ENCODE peak calls at places on chromosome 15, in ten cellular contexts. One of them, this sample, is unnamed.

GRCh38 chr15:46091860-46092450 is 457.1 kb downstream of the SQOR start:
- DNase-seq in uterus: no peak
- DNase-seq in heart left ventricle: peak; percentile 10
- DNase-seq in body of pancreas: peak; percentile 29
- DNase-seq in lower lobe of right lung: no peak
- DNase-seq in effector memory CD4-positive, alpha-beta T cell: no peak
- DNase-seq in psoas muscle: no peak
- DNase-seq in naive thymus-derived CD4-positive, alpha-beta T cell: no peak
- DNase-seq in hepatocyte: peak; percentile 62
- DNase-seq in CD4-positive, alpha-beta memory T cell: no peak
- DNase-seq in this sample: no peak

GRCh38 chr15:45091581-45091980 is 22.4 kb downstream of the DUOX2 start:
- DNase-seq in uterus: no peak
- DNase-seq in heart left ventricle: peak; percentile 31
- DNase-seq in body of pancreas: no peak
- DNase-seq in lower lobe of right lung: no peak
- DNase-seq in effector memory CD4-positive, alpha-beta T cell: no peak
- DNase-seq in psoas muscle: no peak
- DNase-seq in naive thymus-derived CD4-positive, alpha-beta T cell: no peak
- DNase-seq in hepatocyte: no peak
- DNase-seq in CD4-positive, alpha-beta memory T cell: no peak
- DNase-seq in this sample: no peak

GRCh38 chr15:87219650-87220615 is 1036.6 kb downstream of the NTRK3 start:
- DNase-seq in uterus: no peak
- DNase-seq in heart left ventricle: no peak
- DNase-seq in body of pancreas: no peak
- DNase-seq in lower lobe of right lung: no peak
- DNase-seq in effector memory CD4-positive, alpha-beta T cell: no peak
- DNase-seq in psoas muscle: no peak
- DNase-seq in naive thymus-derived CD4-positive, alpha-beta T cell: no peak
- DNase-seq in hepatocyte: no peak
- DNase-seq in CD4-positive, alpha-beta memory T cell: no peak
- DNase-seq in this sample: no peak

GRCh38 chr15:35777016-35777415 is 231.1 kb upstream of the DPH6 start:
- DNase-seq in uterus: no peak
- DNase-seq in heart left ventricle: no peak
- DNase-seq in body of pancreas: no peak
- DNase-seq in lower lobe of right lung: no peak
- DNase-seq in effector memory CD4-positive, alpha-beta T cell: no peak
- DNase-seq in psoas muscle: no peak
- DNase-seq in naive thymus-derived CD4-positive, alpha-beta T cell: no peak
- DNase-seq in hepatocyte: no peak
- DNase-seq in CD4-positive, alpha-beta memory T cell: no peak
- DNase-seq in this sample: no peak

GRCh38 chr15:41848595-41848994 is 9.9 kb downstream of the PLA2G4B start:
- DNase-seq in uterus: no peak
- DNase-seq in heart left ventricle: no peak
- DNase-seq in body of pancreas: no peak
- DNase-seq in lower lobe of right lung: no peak
- DNase-seq in effector memory CD4-positive, alpha-beta T cell: no peak
- DNase-seq in psoas muscle: no peak
- DNase-seq in naive thymus-derived CD4-positive, alpha-beta T cell: no peak
- DNase-seq in hepatocyte: no peak
- DNase-seq in CD4-positive, alpha-beta memory T cell: no peak
- DNase-seq in this sample: no peak

GRCh38 chr15:73677146-73677607 is 7.0 kb upstream of the CD276 start:
- DNase-seq in uterus: peak; percentile 77
- DNase-seq in heart left ventricle: peak; percentile 52
- DNase-seq in body of pancreas: peak; percentile 77
- DNase-seq in lower lobe of right lung: peak; percentile 57
- DNase-seq in effector memory CD4-positive, alpha-beta T cell: peak; percentile 46
- DNase-seq in psoas muscle: peak; percentile 64
- DNase-seq in naive thymus-derived CD4-positive, alpha-beta T cell: peak; percentile 44
- DNase-seq in hepatocyte: peak; percentile 85
- DNase-seq in CD4-positive, alpha-beta memory T cell: peak; percentile 48
- DNase-seq in this sample: peak; percentile 31

GRCh38 chr15:73747847-73748605 is 5.1 kb downstream of the INSYN1 start:
- DNase-seq in uterus: no peak
- DNase-seq in heart left ventricle: no peak
- DNase-seq in body of pancreas: no peak
- DNase-seq in lower lobe of right lung: no peak
- DNase-seq in effector memory CD4-positive, alpha-beta T cell: no peak
- DNase-seq in psoas muscle: no peak
- DNase-seq in naive thymus-derived CD4-positive, alpha-beta T cell: no peak
- DNase-seq in hepatocyte: no peak
- DNase-seq in CD4-positive, alpha-beta memory T cell: no peak
- DNase-seq in this sample: no peak

GRCh38 chr15:52186651-52187486 is 4.3 kb downstream of the GNB5 start:
- DNase-seq in uterus: peak; percentile 37
- DNase-seq in heart left ventricle: no peak
- DNase-seq in body of pancreas: peak; percentile 32
- DNase-seq in lower lobe of right lung: no peak
- DNase-seq in effector memory CD4-positive, alpha-beta T cell: no peak
- DNase-seq in psoas muscle: no peak
- DNase-seq in naive thymus-derived CD4-positive, alpha-beta T cell: no peak
- DNase-seq in hepatocyte: no peak
- DNase-seq in CD4-positive, alpha-beta memory T cell: no peak
- DNase-seq in this sample: no peak

GRCh38 chr15:74540135-74540760 is 772 bp upstream of the ARID3B start:
- DNase-seq in uterus: no peak
- DNase-seq in heart left ventricle: no peak
- DNase-seq in body of pancreas: no peak
- DNase-seq in lower lobe of right lung: no peak
- DNase-seq in effector memory CD4-positive, alpha-beta T cell: no peak
- DNase-seq in psoas muscle: no peak
- DNase-seq in naive thymus-derived CD4-positive, alpha-beta T cell: no peak
- DNase-seq in hepatocyte: no peak
- DNase-seq in CD4-positive, alpha-beta memory T cell: no peak
- DNase-seq in this sample: no peak

GRCh38 chr15:72554471-72555425 is 80.6 kb downstream of the ARIH1 start:
- DNase-seq in uterus: no peak
- DNase-seq in heart left ventricle: no peak
- DNase-seq in body of pancreas: no peak
- DNase-seq in lower lobe of right lung: no peak
- DNase-seq in effector memory CD4-positive, alpha-beta T cell: no peak
- DNase-seq in psoas muscle: no peak
- DNase-seq in naive thymus-derived CD4-positive, alpha-beta T cell: no peak
- DNase-seq in hepatocyte: no peak
- DNase-seq in CD4-positive, alpha-beta memory T cell: no peak
- DNase-seq in this sample: peak; percentile 12

GRCh38 chr15:62777657-62778056 is 264.9 kb upstream of the TPM1 start:
- DNase-seq in uterus: no peak
- DNase-seq in heart left ventricle: no peak
- DNase-seq in body of pancreas: no peak
- DNase-seq in lower lobe of right lung: no peak
- DNase-seq in effector memory CD4-positive, alpha-beta T cell: no peak
- DNase-seq in psoas muscle: no peak
- DNase-seq in naive thymus-derived CD4-positive, alpha-beta T cell: no peak
- DNase-seq in hepatocyte: no peak
- DNase-seq in CD4-positive, alpha-beta memory T cell: no peak
- DNase-seq in this sample: no peak

GRCh38 chr15:73965094-73965729 is 26.9 kb downstream of the STOML1 start:
- DNase-seq in uterus: no peak
- DNase-seq in heart left ventricle: no peak
- DNase-seq in body of pancreas: no peak
- DNase-seq in lower lobe of right lung: no peak
- DNase-seq in effector memory CD4-positive, alpha-beta T cell: no peak
- DNase-seq in psoas muscle: no peak
- DNase-seq in naive thymus-derived CD4-positive, alpha-beta T cell: no peak
- DNase-seq in hepatocyte: no peak
- DNase-seq in CD4-positive, alpha-beta memory T cell: no peak
- DNase-seq in this sample: no peak

GRCh38 chr15:49881433-49881832 is 237.6 kb downstream of the ATP8B4 start:
- DNase-seq in uterus: no peak
- DNase-seq in heart left ventricle: no peak
- DNase-seq in body of pancreas: no peak
- DNase-seq in lower lobe of right lung: no peak
- DNase-seq in effector memory CD4-positive, alpha-beta T cell: no peak
- DNase-seq in psoas muscle: no peak
- DNase-seq in naive thymus-derived CD4-positive, alpha-beta T cell: no peak
- DNase-seq in hepatocyte: no peak
- DNase-seq in CD4-positive, alpha-beta memory T cell: no peak
- DNase-seq in this sample: no peak

GRCh38 chr15:32676095-32676643 is 34.7 kb downstream of the SCG5 start:
- DNase-seq in uterus: no peak
- DNase-seq in heart left ventricle: no peak
- DNase-seq in body of pancreas: no peak
- DNase-seq in lower lobe of right lung: no peak
- DNase-seq in effector memory CD4-positive, alpha-beta T cell: no peak
- DNase-seq in psoas muscle: no peak
- DNase-seq in naive thymus-derived CD4-positive, alpha-beta T cell: no peak
- DNase-seq in hepatocyte: no peak
- DNase-seq in CD4-positive, alpha-beta memory T cell: no peak
- DNase-seq in this sample: no peak

GRCh38 chr15:80071652-80072051 is 12.2 kb downstream of the ZFAND6 start:
- DNase-seq in uterus: no peak
- DNase-seq in heart left ventricle: no peak
- DNase-seq in body of pancreas: no peak
- DNase-seq in lower lobe of right lung: no peak
- DNase-seq in effector memory CD4-positive, alpha-beta T cell: no peak
- DNase-seq in psoas muscle: no peak
- DNase-seq in naive thymus-derived CD4-positive, alpha-beta T cell: no peak
- DNase-seq in hepatocyte: no peak
- DNase-seq in CD4-positive, alpha-beta memory T cell: no peak
- DNase-seq in this sample: no peak
- H3K4me1 ChIP-seq in uterus: peaks cover 9% of the 10 kb centered on the region
- H3K4me1 ChIP-seq in heart left ventricle: peaks cover 46% of the 10 kb centered on the region
- H3K4me1 ChIP-seq in body of pancreas: peaks cover 53% of the 10 kb centered on the region
- H3K4me1 ChIP-seq in lower lobe of right lung: peaks cover 46% of the 10 kb centered on the region
- H3K4me1 ChIP-seq in effector memory CD4-positive, alpha-beta T cell: no peaks in the 10 kb centered on the region
- H3K4me1 ChIP-seq in psoas muscle: peaks cover 63% of the 10 kb centered on the region
- H3K4me1 ChIP-seq in naive thymus-derived CD4-positive, alpha-beta T cell: peaks cover 8% of the 10 kb centered on the region
- H3K4me1 ChIP-seq in hepatocyte: peaks cover 28% of the 10 kb centered on the region
- H3K4me1 ChIP-seq in CD4-positive, alpha-beta memory T cell: peaks cover 50% of the 10 kb centered on the region
- H3K4me1 ChIP-seq in this sample: peaks cover 30% of the 10 kb centered on the region

GRCh38 chr15:31484369-31484951 is 157.8 kb downstream of the KLF13 start:
- DNase-seq in uterus: peak; percentile 13
- DNase-seq in heart left ventricle: no peak
- DNase-seq in body of pancreas: no peak
- DNase-seq in lower lobe of right lung: no peak
- DNase-seq in effector memory CD4-positive, alpha-beta T cell: no peak
- DNase-seq in psoas muscle: no peak
- DNase-seq in naive thymus-derived CD4-positive, alpha-beta T cell: no peak
- DNase-seq in hepatocyte: no peak
- DNase-seq in CD4-positive, alpha-beta memory T cell: no peak
- DNase-seq in this sample: no peak
- H3K27me3 ChIP-seq in uterus: no peaks in the 10 kb centered on the region
- H3K27me3 ChIP-seq in heart left ventricle: peaks cover 15% of the 10 kb centered on the region
- H3K27me3 ChIP-seq in body of pancreas: no peaks in the 10 kb centered on the region
- H3K27me3 ChIP-seq in lower lobe of right lung: peaks cover 24% of the 10 kb centered on the region
- H3K27me3 ChIP-seq in effector memory CD4-positive, alpha-beta T cell: no peaks in the 10 kb centered on the region
- H3K27me3 ChIP-seq in psoas muscle: peaks cover 16% of the 10 kb centered on the region
- H3K27me3 ChIP-seq in naive thymus-derived CD4-positive, alpha-beta T cell: no peaks in the 10 kb centered on the region
- H3K27me3 ChIP-seq in hepatocyte: peaks cover 52% of the 10 kb centered on the region
- H3K27me3 ChIP-seq in CD4-positive, alpha-beta memory T cell: no peaks in the 10 kb centered on the region
- H3K27me3 ChIP-seq in this sample: peaks cover 8% of the 10 kb centered on the region

GRCh38 chr15:69795601-69796000 is 302.1 kb downstream of the TLE3 start:
- DNase-seq in uterus: no peak
- DNase-seq in heart left ventricle: no peak
- DNase-seq in body of pancreas: no peak
- DNase-seq in lower lobe of right lung: no peak
- DNase-seq in effector memory CD4-positive, alpha-beta T cell: no peak
- DNase-seq in psoas muscle: no peak
- DNase-seq in naive thymus-derived CD4-positive, alpha-beta T cell: no peak
- DNase-seq in hepatocyte: no peak
- DNase-seq in CD4-positive, alpha-beta memory T cell: no peak
- DNase-seq in this sample: no peak

GRCh38 chr15:69792823-69793222 is 304.9 kb downstream of the TLE3 start:
- DNase-seq in uterus: no peak
- DNase-seq in heart left ventricle: no peak
- DNase-seq in body of pancreas: no peak
- DNase-seq in lower lobe of right lung: no peak
- DNase-seq in effector memory CD4-positive, alpha-beta T cell: no peak
- DNase-seq in psoas muscle: no peak
- DNase-seq in naive thymus-derived CD4-positive, alpha-beta T cell: no peak
- DNase-seq in hepatocyte: no peak
- DNase-seq in CD4-positive, alpha-beta memory T cell: no peak
- DNase-seq in this sample: no peak

GRCh38 chr15:69793783-69794451 is 303.8 kb downstream of the TLE3 start:
- DNase-seq in uterus: no peak
- DNase-seq in heart left ventricle: no peak
- DNase-seq in body of pancreas: no peak
- DNase-seq in lower lobe of right lung: no peak
- DNase-seq in effector memory CD4-positive, alpha-beta T cell: no peak
- DNase-seq in psoas muscle: no peak
- DNase-seq in naive thymus-derived CD4-positive, alpha-beta T cell: no peak
- DNase-seq in hepatocyte: no peak
- DNase-seq in CD4-positive, alpha-beta memory T cell: no peak
- DNase-seq in this sample: no peak

GRCh38 chr15:69793436-69793782 is 304.3 kb downstream of the TLE3 start:
- DNase-seq in uterus: no peak
- DNase-seq in heart left ventricle: no peak
- DNase-seq in body of pancreas: no peak
- DNase-seq in lower lobe of right lung: no peak
- DNase-seq in effector memory CD4-positive, alpha-beta T cell: no peak
- DNase-seq in psoas muscle: no peak
- DNase-seq in naive thymus-derived CD4-positive, alpha-beta T cell: no peak
- DNase-seq in hepatocyte: no peak
- DNase-seq in CD4-positive, alpha-beta memory T cell: no peak
- DNase-seq in this sample: no peak

DNA sequence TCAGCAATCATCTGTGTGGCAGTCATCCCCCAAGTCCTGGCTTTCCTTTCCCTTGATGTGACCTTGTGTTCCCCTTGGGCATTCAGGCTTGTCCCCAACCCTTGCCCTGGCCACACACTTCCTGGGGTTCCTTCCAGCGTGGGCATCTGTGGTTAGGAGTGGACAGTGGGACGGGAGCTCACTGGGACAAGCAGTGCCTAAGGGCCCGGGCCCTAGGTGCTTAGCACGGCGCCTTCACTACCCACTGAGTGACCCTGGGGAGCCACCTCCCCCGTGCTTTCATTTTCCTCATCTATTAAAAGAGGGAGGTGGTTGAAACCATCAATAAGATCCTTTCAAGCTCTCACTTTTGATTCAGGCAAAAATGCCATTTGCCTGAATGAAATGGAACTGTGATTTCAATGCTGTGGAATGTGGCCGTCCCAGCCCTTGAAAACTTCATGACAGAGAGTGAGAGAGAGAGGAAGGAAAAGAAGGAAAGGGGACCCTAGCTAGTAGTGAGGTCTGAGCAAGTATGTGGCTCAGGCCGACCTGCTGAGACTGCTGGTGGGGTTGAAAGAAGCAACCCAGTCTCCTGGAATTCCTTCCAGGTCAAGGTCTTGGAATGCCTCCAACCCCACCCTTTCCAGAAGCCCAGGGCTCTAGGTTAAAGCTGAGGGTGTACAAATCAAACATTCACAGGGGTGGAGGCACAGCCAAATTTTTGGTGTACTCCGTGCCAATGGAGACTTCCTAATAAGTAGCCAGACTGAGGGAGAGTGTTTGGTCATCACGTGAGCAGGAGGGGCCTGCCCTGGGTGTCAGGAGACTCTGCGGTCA is 302.9 kb downstream of the TLE3 start:
- DNase-seq in uterus: peak; percentile 31
- DNase-seq in heart left ventricle: no peak
- DNase-seq in body of pancreas: peak; percentile 69
- DNase-seq in lower lobe of right lung: no peak
- DNase-seq in effector memory CD4-positive, alpha-beta T cell: no peak
- DNase-seq in psoas muscle: no peak
- DNase-seq in naive thymus-derived CD4-positive, alpha-beta T cell: no peak
- DNase-seq in hepatocyte: no peak
- DNase-seq in CD4-positive, alpha-beta memory T cell: no peak
- DNase-seq in this sample: no peak
- H3K4me3 ChIP-seq in uterus: no peak overlapping the region
- H3K4me3 ChIP-seq in heart left ventricle: no peak overlapping the region
- H3K4me3 ChIP-seq in body of pancreas: no peak overlapping the region
- H3K4me3 ChIP-seq in lower lobe of right lung: no peak overlapping the region
- H3K4me3 ChIP-seq in effector memory CD4-positive, alpha-beta T cell: no peak overlapping the region
- H3K4me3 ChIP-seq in psoas muscle: no peak overlapping the region
- H3K4me3 ChIP-seq in naive thymus-derived CD4-positive, alpha-beta T cell: no peak overlapping the region
- H3K4me3 ChIP-seq in hepatocyte: no peak overlapping the region
- H3K4me3 ChIP-seq in CD4-positive, alpha-beta memory T cell: no peak overlapping the region
- H3K4me3 ChIP-seq in this sample: no peak overlapping the region

GRCh38 chr15:89822951-89823701 is 8.5 kb upstream of the ANPEP start:
- DNase-seq in uterus: no peak
- DNase-seq in heart left ventricle: no peak
- DNase-seq in body of pancreas: no peak
- DNase-seq in lower lobe of right lung: peak; percentile 73
- DNase-seq in effector memory CD4-positive, alpha-beta T cell: no peak
- DNase-seq in psoas muscle: no peak
- DNase-seq in naive thymus-derived CD4-positive, alpha-beta T cell: no peak
- DNase-seq in hepatocyte: no peak
- DNase-seq in CD4-positive, alpha-beta memory T cell: no peak
- DNase-seq in this sample: no peak
- H3K4me1 ChIP-seq in uterus: no peaks in the 10 kb centered on the region
- H3K4me1 ChIP-seq in heart left ventricle: peaks cover 5% of the 10 kb centered on the region
- H3K4me1 ChIP-seq in body of pancreas: peaks cover 18% of the 10 kb centered on the region
- H3K4me1 ChIP-seq in lower lobe of right lung: peaks cover 31% of the 10 kb centered on the region
- H3K4me1 ChIP-seq in effector memory CD4-positive, alpha-beta T cell: no peaks in the 10 kb centered on the region
- H3K4me1 ChIP-seq in psoas muscle: peaks cover 3% of the 10 kb centered on the region
- H3K4me1 ChIP-seq in naive thymus-derived CD4-positive, alpha-beta T cell: no peaks in the 10 kb centered on the region
- H3K4me1 ChIP-seq in hepatocyte: peaks cover 4% of the 10 kb centered on the region
- H3K4me1 ChIP-seq in CD4-positive, alpha-beta memory T cell: no peaks in the 10 kb centered on the region
- H3K4me1 ChIP-seq in this sample: no peaks in the 10 kb centered on the region

This sample was measured in CD4-positive, CD25-positive, alpha-beta regulatory T cell.